ENCODE peak calls at places on chromosomes 16 and 17, in five cellular contexts. D is H1, S is HepG2, K is K562, H is GM12878. R is an unnamed sample.

GRCh38 chr16:17325744-17326143 is 145.0 kb downstream of the XYLT1 start:
- DNase-seq in H (no peak), K (no peak), D (no peak), S (no peak), R (no peak)

GRCh38 chr16:66287416-66287815 is 79.1 kb upstream of the CDH5 start:
- DNase-seq in H (no peak), D (no peak), K (no peak), S (no peak), R (no peak)

GRCh38 chr16:30112197-30113030 is 923 bp downstream of the GDPD3 start:
- DNase-seq in S (peak; percentile 83), H (no peak), K (peak; percentile 81), D (no peak), R (no peak)

GRCh38 chr17:54527941-54528340 is 372.7 kb upstream of the TOM1L1 start:
- DNase-seq in H (no peak), D (no peak), S (no peak), K (no peak), R (no peak)

GRCh38 chr17:4003501-4004421 is 39.5 kb upstream of the ATP2A3 start:
- DNase-seq in H (no peak), S (peak; percentile 70), D (no peak), K (no peak), R (no peak)

GRCh38 chr16:22081050-22081449 is 11.3 kb upstream of the VWA3A start:
- DNase-seq in D (no peak), H (no peak), S (no peak), K (no peak), R (no peak)

GRCh38 chr17:48486557-48486956 is 44.3 kb downstream of the HOXB1 start:
- DNase-seq in S (no peak), K (peak; percentile 79), H (no peak), D (no peak), R (peak; percentile 82)

GRCh38 chr17:1484586-1485310 is 7.7 kb downstream of the MYO1C start:
- DNase-seq in H (peak; percentile 43), D (no peak), S (peak; percentile 24), K (peak; percentile 75), R (peak; percentile 65)

GRCh38 chr17:77126519-77126918 is 14.2 kb upstream of the SEC14L1 start:
- DNase-seq in S (no peak), H (no peak), D (no peak), K (no peak), R (no peak)
- TF ChIP-seq SRF in S (no peak), H (no peak), D (no peak), K (no peak), R (no peak)

GRCh38 chr17:75228305-75228704 is 22.8 kb downstream of the NUP85 start:
- DNase-seq in S (no peak), D (no peak), K (no peak), H (no peak), R (no peak)
- TF ChIP-seq SRF in S (no peak), D (no peak), K (no peak), H (no peak), R (no peak)

GRCh38 chr17:38693700-38694329 is 11.3 kb upstream of the MLLT6 start:
- DNase-seq in S (peak; percentile 48), H (no peak), D (no peak), K (no peak), R (no peak)
- TF ChIP-seq SRF in S (no peak), H (no peak), D (no peak), K (no peak), R (no peak)

GRCh38 chr17:81170727-81171494 is 4.9 kb upstream of the AATK start:
- DNase-seq in D (no peak), K (no peak), S (no peak), H (no peak), R (no peak)
- TF ChIP-seq SRF in D (no peak), K (no peak), S (no peak), H (no peak), R (no peak)

GRCh38 chr16:87468550-87468949 is 24.3 kb downstream of the ZCCHC14 start:
- DNase-seq in H (no peak), D (no peak), K (no peak), S (no peak), R (no peak)

GRCh38 chr16:87472142-87472778 is 20.6 kb downstream of the ZCCHC14 start:
- DNase-seq in K (no peak), H (no peak), S (no peak), D (no peak), R (no peak)

GRCh38 chr16:87471278-87472141 is 21.3 kb downstream of the ZCCHC14 start:
- DNase-seq in H (no peak), D (no peak), S (peak; percentile 81), K (no peak), R (no peak)

GRCh38 chr16:87469186-87469585 is 23.6 kb downstream of the ZCCHC14 start:
- DNase-seq in D (no peak), K (no peak), S (no peak), H (no peak), R (no peak)

DNA sequence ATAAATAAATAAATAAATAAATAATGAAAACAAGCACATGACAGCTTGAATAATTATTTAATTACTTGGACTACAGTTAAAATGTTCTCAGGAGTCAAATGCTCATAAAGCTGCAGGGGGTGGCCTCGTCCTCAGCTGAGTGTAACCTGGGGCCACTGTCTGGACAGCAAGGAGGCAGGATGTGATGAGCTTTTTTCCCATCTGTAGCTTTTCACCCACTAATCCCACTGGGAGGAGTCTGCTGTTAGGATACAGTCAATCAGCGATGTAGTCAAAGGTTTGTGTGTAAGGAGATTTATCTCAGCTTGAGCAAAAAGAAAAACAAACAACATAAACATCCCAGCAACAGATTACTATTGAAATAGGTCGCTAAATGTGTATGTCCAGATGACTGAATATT is 22.5 kb downstream of the ZCCHC14 start:
- DNase-seq in H (no peak), S (no peak), D (no peak), K (no peak), R (no peak)
- TF ChIP-seq SRF in H (no peak), S (no peak), D (no peak), K (no peak), R (no peak)

GRCh38 chr16:474420-475122 is 49.1 kb downstream of the RAB11FIP3 start:
- DNase-seq in S (peak; percentile 87), D (no peak), H (no peak), K (no peak), R (no peak)
- TF ChIP-seq SRF in S (no peak), D (no peak), H (no peak), K (no peak), R (no peak)

DNA sequence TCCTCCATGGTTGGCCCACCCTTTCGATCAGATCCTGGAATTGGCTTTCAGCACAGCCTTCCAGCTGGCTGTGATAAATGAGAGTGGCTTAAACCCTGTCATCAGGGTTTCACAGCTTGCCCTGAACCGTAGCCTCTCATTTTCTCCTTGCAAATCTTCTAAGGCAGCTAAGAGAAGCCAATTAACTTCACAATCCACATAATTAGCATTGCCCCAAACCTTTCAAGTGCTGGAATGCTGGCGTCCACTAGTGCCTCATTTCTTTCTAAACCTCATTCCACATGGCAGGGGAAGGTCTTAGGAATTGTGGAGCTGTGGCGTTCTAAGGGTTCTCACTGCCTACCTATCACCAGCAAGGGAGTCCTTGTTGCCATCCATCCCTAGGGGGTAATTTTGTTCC is 21.8 kb downstream of the MILR1 start:
- DNase-seq in K (no peak), S (no peak), H (no peak), D (no peak), R (no peak)
- TF ChIP-seq SRF in K (no peak), S (no peak), H (no peak), D (no peak), R (no peak)

R was measured in HCT116.